ENCODE peak calls at places on chromosomes 4 and X, in nine cellular contexts. One of them, this sample, is unnamed.
A peak's percentile ranks its signal among the peaks of the same experiment; 100 is the strongest.

GRCh38 chr4:94508256-94508655 is 56.5 kb downstream of the PDLIM5 start:
- DNase-seq in cardiac muscle cell: no peak
- DNase-seq in lung: no peak
- DNase-seq in foreskin fibroblast: no peak
- DNase-seq in CD8-positive, alpha-beta T cell: no peak
- DNase-seq in dorsolateral prefrontal cortex: no peak
- DNase-seq in prostate gland: no peak
- DNase-seq in A549: no peak
- DNase-seq in left ventricle myocardium inferior: no peak
- DNase-seq in this sample: no peak

GRCh38 chr4:140928880-140929279 is 172.7 kb upstream of the TBC1D9 start:
- DNase-seq in left ventricle myocardium inferior: no peak
- DNase-seq in cardiac muscle cell: no peak
- DNase-seq in foreskin fibroblast: peak; percentile 13
- DNase-seq in CD8-positive, alpha-beta T cell: no peak
- DNase-seq in lung: no peak
- DNase-seq in prostate gland: no peak
- DNase-seq in A549: no peak
- DNase-seq in dorsolateral prefrontal cortex: no peak
- DNase-seq in this sample: no peak

GRCh38 chr4:101693842-101694398 is 96.6 kb upstream of the BANK1 start:
- DNase-seq in left ventricle myocardium inferior: no peak
- DNase-seq in cardiac muscle cell: peak; percentile 10
- DNase-seq in CD8-positive, alpha-beta T cell: no peak
- DNase-seq in A549: no peak
- DNase-seq in lung: no peak
- DNase-seq in foreskin fibroblast: no peak
- DNase-seq in prostate gland: peak; percentile 43
- DNase-seq in dorsolateral prefrontal cortex: no peak
- DNase-seq in this sample: no peak

GRCh38 chrX:37776283-37776986 is 3.4 kb upstream of the CYBB start:
- DNase-seq in cardiac muscle cell: no peak
- DNase-seq in lung: no peak
- DNase-seq in dorsolateral prefrontal cortex: no peak
- DNase-seq in A549: no peak
- DNase-seq in left ventricle myocardium inferior: no peak
- DNase-seq in CD8-positive, alpha-beta T cell: peak; percentile 20
- DNase-seq in foreskin fibroblast: no peak
- DNase-seq in prostate gland: no peak
- DNase-seq in this sample: no peak

GRCh38 chrX:139739138-139739537 is 31.2 kb upstream of the MCF2 start:
- DNase-seq in CD8-positive, alpha-beta T cell: peak; percentile 22
- DNase-seq in lung: no peak
- DNase-seq in left ventricle myocardium inferior: no peak
- DNase-seq in cardiac muscle cell: no peak
- DNase-seq in foreskin fibroblast: peak; percentile 67
- DNase-seq in A549: no peak
- DNase-seq in prostate gland: no peak
- DNase-seq in dorsolateral prefrontal cortex: no peak
- DNase-seq in this sample: peak; percentile 8

GRCh38 chr4:166279261-166279660 is 406.2 kb downstream of the TLL1 start:
- DNase-seq in CD8-positive, alpha-beta T cell: no peak
- DNase-seq in dorsolateral prefrontal cortex: no peak
- DNase-seq in foreskin fibroblast: no peak
- DNase-seq in left ventricle myocardium inferior: no peak
- DNase-seq in A549: no peak
- DNase-seq in prostate gland: no peak
- DNase-seq in cardiac muscle cell: no peak
- DNase-seq in lung: no peak
- DNase-seq in this sample: no peak

GRCh38 chr4:140609548-140610425 is 41.0 kb upstream of the UCP1 start:
- DNase-seq in A549: peak; percentile 55
- DNase-seq in left ventricle myocardium inferior: no peak
- DNase-seq in foreskin fibroblast: peak; percentile 29
- DNase-seq in dorsolateral prefrontal cortex: no peak
- DNase-seq in CD8-positive, alpha-beta T cell: no peak
- DNase-seq in cardiac muscle cell: peak; percentile 82
- DNase-seq in lung: no peak
- DNase-seq in prostate gland: no peak
- DNase-seq in this sample: peak; percentile 10

GRCh38 chrX:150966235-150966634 is 16.9 kb upstream of the HMGB3 start:
- DNase-seq in foreskin fibroblast: no peak
- DNase-seq in prostate gland: no peak
- DNase-seq in lung: no peak
- DNase-seq in A549: no peak
- DNase-seq in CD8-positive, alpha-beta T cell: no peak
- DNase-seq in left ventricle myocardium inferior: no peak
- DNase-seq in dorsolateral prefrontal cortex: no peak
- DNase-seq in cardiac muscle cell: no peak
- DNase-seq in this sample: no peak

GRCh38 chr4:47722176-47722575 is 115.7 kb downstream of the CORIN start:
- DNase-seq in A549: no peak
- DNase-seq in lung: no peak
- DNase-seq in foreskin fibroblast: no peak
- DNase-seq in left ventricle myocardium inferior: no peak
- DNase-seq in cardiac muscle cell: no peak
- DNase-seq in CD8-positive, alpha-beta T cell: no peak
- DNase-seq in dorsolateral prefrontal cortex: no peak
- DNase-seq in prostate gland: no peak
- DNase-seq in this sample: no peak

GRCh38 chr4:145099653-145100052 is 1.5 kb downstream of the ABCE1 start:
- DNase-seq in lung: no peak
- DNase-seq in cardiac muscle cell: no peak
- DNase-seq in left ventricle myocardium inferior: no peak
- DNase-seq in dorsolateral prefrontal cortex: no peak
- DNase-seq in A549: no peak
- DNase-seq in CD8-positive, alpha-beta T cell: no peak
- DNase-seq in prostate gland: no peak
- DNase-seq in foreskin fibroblast: no peak
- DNase-seq in this sample: no peak

GRCh38 chr4:42750091-42750490 is 93.2 kb upstream of the ATP8A1 start:
- DNase-seq in left ventricle myocardium inferior: no peak
- DNase-seq in CD8-positive, alpha-beta T cell: peak; percentile 57
- DNase-seq in A549: no peak
- DNase-seq in dorsolateral prefrontal cortex: no peak
- DNase-seq in foreskin fibroblast: no peak
- DNase-seq in lung: no peak
- DNase-seq in cardiac muscle cell: peak; percentile 45
- DNase-seq in prostate gland: peak; percentile 12
- DNase-seq in this sample: no peak

GRCh38 chrX:57286507-57287251 is at the start of gene FAAH2:
- DNase-seq in lung: peak; percentile 70
- DNase-seq in cardiac muscle cell: peak; percentile 10
- DNase-seq in prostate gland: peak; percentile 86
- DNase-seq in left ventricle myocardium inferior: no peak
- DNase-seq in A549: peak; percentile 1
- DNase-seq in CD8-positive, alpha-beta T cell: peak; percentile 82
- DNase-seq in foreskin fibroblast: no peak
- DNase-seq in dorsolateral prefrontal cortex: no peak
- DNase-seq in this sample: no peak

GRCh38 chr4:53119685-53120084 is 246.2 kb downstream of the SCFD2 start:
- DNase-seq in A549: no peak
- DNase-seq in dorsolateral prefrontal cortex: no peak
- DNase-seq in CD8-positive, alpha-beta T cell: no peak
- DNase-seq in lung: no peak
- DNase-seq in foreskin fibroblast: peak; percentile 56
- DNase-seq in left ventricle myocardium inferior: no peak
- DNase-seq in prostate gland: no peak
- DNase-seq in cardiac muscle cell: peak; percentile 65
- DNase-seq in this sample: peak; percentile 49

GRCh38 chr4:188778880-188779279 is 639.6 kb downstream of the TRIML1 start:
- DNase-seq in A549: no peak
- DNase-seq in prostate gland: no peak
- DNase-seq in left ventricle myocardium inferior: no peak
- DNase-seq in cardiac muscle cell: no peak
- DNase-seq in dorsolateral prefrontal cortex: no peak
- DNase-seq in CD8-positive, alpha-beta T cell: no peak
- DNase-seq in foreskin fibroblast: peak; percentile 14
- DNase-seq in lung: no peak
- DNase-seq in this sample: no peak

GRCh38 chr4:109486007-109486406 is 52.4 kb downstream of the SEC24B start:
- DNase-seq in foreskin fibroblast: no peak
- DNase-seq in dorsolateral prefrontal cortex: no peak
- DNase-seq in A549: no peak
- DNase-seq in cardiac muscle cell: no peak
- DNase-seq in prostate gland: no peak
- DNase-seq in CD8-positive, alpha-beta T cell: no peak
- DNase-seq in lung: no peak
- DNase-seq in left ventricle myocardium inferior: no peak
- DNase-seq in this sample: no peak

GRCh38 chr4:6125103-6125651 is 75.2 kb downstream of the JAKMIP1 start:
- DNase-seq in left ventricle myocardium inferior: no peak
- DNase-seq in A549: no peak
- DNase-seq in foreskin fibroblast: no peak
- DNase-seq in dorsolateral prefrontal cortex: no peak
- DNase-seq in lung: no peak
- DNase-seq in CD8-positive, alpha-beta T cell: no peak
- DNase-seq in prostate gland: no peak
- DNase-seq in cardiac muscle cell: no peak
- DNase-seq in this sample: no peak

GRCh38 chrX:74464722-74465121 is 43.4 kb downstream of the SLC16A2 start:
- DNase-seq in left ventricle myocardium inferior: no peak
- DNase-seq in dorsolateral prefrontal cortex: no peak
- DNase-seq in A549: no peak
- DNase-seq in lung: no peak
- DNase-seq in foreskin fibroblast: no peak
- DNase-seq in prostate gland: no peak
- DNase-seq in cardiac muscle cell: no peak
- DNase-seq in CD8-positive, alpha-beta T cell: no peak
- DNase-seq in this sample: no peak
- TF ChIP-seq CTCF in left ventricle myocardium inferior: no peak
- TF ChIP-seq CTCF in dorsolateral prefrontal cortex: no peak
- TF ChIP-seq CTCF in A549: no peak
- TF ChIP-seq CTCF in lung: no peak
- TF ChIP-seq CTCF in foreskin fibroblast: no peak
- TF ChIP-seq CTCF in prostate gland: no peak
- TF ChIP-seq CTCF in cardiac muscle cell: no peak
- TF ChIP-seq CTCF in CD8-positive, alpha-beta T cell: no peak
- TF ChIP-seq CTCF in this sample: no peak

DNA sequence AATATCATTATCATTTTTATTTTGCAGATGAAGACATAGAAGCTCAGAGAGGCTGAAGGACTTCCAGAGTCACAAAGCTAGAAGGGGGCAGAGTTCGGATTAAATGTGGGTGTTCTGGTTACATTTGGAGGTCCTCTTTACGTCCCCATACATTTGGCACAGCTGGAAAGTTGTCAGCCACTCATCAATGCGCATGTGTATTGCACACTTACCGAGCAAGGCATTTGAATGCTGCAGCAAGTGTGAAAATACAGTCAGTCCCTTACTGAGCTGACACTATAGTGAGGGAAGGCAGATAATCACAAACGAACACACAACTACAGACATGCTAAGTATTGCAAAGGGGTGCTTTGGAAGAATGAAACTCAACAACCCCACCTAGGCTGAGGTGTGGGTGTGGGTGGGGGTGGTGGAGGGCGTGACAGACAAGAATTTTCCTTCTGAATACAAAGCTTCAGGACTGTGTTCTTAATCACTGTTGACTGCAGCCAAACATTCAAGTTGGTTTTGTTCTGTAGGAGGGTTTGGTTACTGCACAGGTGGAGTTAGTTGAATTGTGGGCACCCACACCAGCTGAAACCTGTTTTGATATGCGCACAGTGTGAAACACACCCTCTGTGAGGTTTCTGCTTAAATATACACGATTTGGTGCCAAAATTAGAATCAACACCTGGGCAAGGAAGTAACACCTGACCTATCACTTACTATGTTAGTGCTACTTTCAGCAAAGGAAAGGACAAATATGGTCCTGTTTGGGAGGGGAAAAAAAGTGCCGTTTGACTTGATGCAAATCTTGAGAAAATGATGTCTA is 72.4 kb downstream of the COQ2 start:
- DNase-seq in CD8-positive, alpha-beta T cell: peak; percentile 85
- DNase-seq in A549: no peak
- DNase-seq in prostate gland: no peak
- DNase-seq in dorsolateral prefrontal cortex: no peak
- DNase-seq in left ventricle myocardium inferior: no peak
- DNase-seq in lung: no peak
- DNase-seq in foreskin fibroblast: no peak
- DNase-seq in cardiac muscle cell: no peak
- DNase-seq in this sample: no peak
- H3K4me3 ChIP-seq in CD8-positive, alpha-beta T cell: peak overlapping the region; percentile 1
- H3K4me3 ChIP-seq in A549: no peak overlapping the region
- H3K4me3 ChIP-seq in prostate gland: no peak overlapping the region
- H3K4me3 ChIP-seq in dorsolateral prefrontal cortex: no peak overlapping the region
- H3K4me3 ChIP-seq in left ventricle myocardium inferior: no peak overlapping the region
- H3K4me3 ChIP-seq in lung: no peak overlapping the region
- H3K4me3 ChIP-seq in foreskin fibroblast: no peak overlapping the region
- H3K4me3 ChIP-seq in cardiac muscle cell: no peak overlapping the region
- H3K4me3 ChIP-seq in this sample: no peak overlapping the region

DNA sequence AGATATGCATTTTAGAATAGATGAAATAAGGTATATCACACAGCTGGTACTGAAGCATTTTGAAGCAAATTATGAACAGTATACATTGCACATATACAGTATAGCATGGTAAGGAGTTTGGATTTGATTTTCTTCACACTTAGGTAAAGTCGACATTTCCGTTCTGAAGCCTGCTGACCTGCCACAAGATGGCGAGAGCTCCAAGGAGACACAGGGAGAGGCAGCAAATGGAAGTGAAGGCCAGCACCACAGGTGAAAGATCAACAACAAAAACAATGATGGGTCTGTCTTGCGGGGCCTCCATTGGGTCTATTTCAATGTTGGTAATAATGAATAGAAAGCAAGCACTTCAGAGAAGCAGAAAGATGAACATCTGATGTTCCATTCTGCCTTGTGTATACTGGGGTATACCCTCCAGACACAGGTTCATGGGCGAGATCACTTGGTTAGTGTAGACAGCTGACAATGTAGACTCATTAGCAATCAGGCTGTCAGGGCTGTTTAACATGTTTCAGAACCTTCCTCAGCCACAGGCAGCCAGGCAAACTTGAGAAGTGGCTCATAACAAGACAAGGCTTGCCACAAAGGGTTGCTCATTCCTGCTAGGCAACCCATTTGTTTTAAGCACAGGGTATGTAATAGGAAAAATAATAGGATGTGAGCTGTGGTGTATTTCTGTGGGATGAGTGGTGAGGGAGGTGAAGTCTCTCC is 21.4 kb upstream of the NOX1 start:
- DNase-seq in lung: no peak
- DNase-seq in foreskin fibroblast: peak; percentile 22
- DNase-seq in A549: no peak
- DNase-seq in dorsolateral prefrontal cortex: no peak
- DNase-seq in left ventricle myocardium inferior: no peak
- DNase-seq in prostate gland: no peak
- DNase-seq in CD8-positive, alpha-beta T cell: peak; percentile 21
- DNase-seq in cardiac muscle cell: peak; percentile 28
- DNase-seq in this sample: no peak
- TF ChIP-seq CTCF in lung: no peak
- TF ChIP-seq CTCF in foreskin fibroblast: peak; percentile 63
- TF ChIP-seq CTCF in A549: peak; percentile 66
- TF ChIP-seq CTCF in dorsolateral prefrontal cortex: peak; percentile 18
- TF ChIP-seq CTCF in left ventricle myocardium inferior: peak; percentile 50
- TF ChIP-seq CTCF in prostate gland: no peak
- TF ChIP-seq CTCF in CD8-positive, alpha-beta T cell: peak; percentile 23
- TF ChIP-seq CTCF in cardiac muscle cell: peak; percentile 54
- TF ChIP-seq CTCF in this sample: peak; percentile 63

DNA sequence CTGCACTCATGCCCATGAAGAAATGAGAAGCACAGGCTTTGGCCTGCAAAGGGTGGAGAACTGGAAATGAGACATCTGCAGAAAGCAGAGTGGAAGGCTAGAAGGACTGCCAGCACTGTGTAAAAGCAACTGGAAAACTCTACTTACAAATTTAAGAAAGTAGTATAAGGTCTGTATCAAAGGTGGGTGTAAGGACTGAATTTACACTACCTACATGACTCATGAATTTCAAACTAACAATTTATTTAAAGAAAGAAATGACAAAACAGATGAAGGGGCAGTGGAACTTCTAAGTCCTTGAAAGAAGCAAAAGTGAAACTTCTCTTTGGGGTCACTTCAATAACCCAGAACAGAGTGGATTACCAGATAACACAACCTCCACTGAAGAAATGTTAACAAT is 71.2 kb downstream of the SLC10A7 start:
- DNase-seq in lung: no peak
- DNase-seq in CD8-positive, alpha-beta T cell: no peak
- DNase-seq in prostate gland: no peak
- DNase-seq in left ventricle myocardium inferior: no peak
- DNase-seq in A549: no peak
- DNase-seq in dorsolateral prefrontal cortex: no peak
- DNase-seq in cardiac muscle cell: no peak
- DNase-seq in foreskin fibroblast: no peak
- DNase-seq in this sample: no peak
- H3K4me3 ChIP-seq in lung: no peak overlapping the region
- H3K4me3 ChIP-seq in CD8-positive, alpha-beta T cell: no peak overlapping the region
- H3K4me3 ChIP-seq in prostate gland: no peak overlapping the region
- H3K4me3 ChIP-seq in left ventricle myocardium inferior: no peak overlapping the region
- H3K4me3 ChIP-seq in A549: no peak overlapping the region
- H3K4me3 ChIP-seq in dorsolateral prefrontal cortex: no peak overlapping the region
- H3K4me3 ChIP-seq in cardiac muscle cell: no peak overlapping the region
- H3K4me3 ChIP-seq in foreskin fibroblast: peak overlapping the region; percentile 19
- H3K4me3 ChIP-seq in this sample: no peak overlapping the region

This sample was measured in AG09309.